ENCODE peak calls at places on chromosomes 11 and 22, in five cellular contexts. V, I, F, E and M are unnamed samples.

GRCh38 chr11:17468094-17468493 is 8.6 kb downstream of the ABCC8 start:
- DNase-seq in V (no peak), I (no peak), F (no peak), E (no peak), M (no peak)

GRCh38 chr11:19426022-19426718 is 185.4 kb upstream of the E2F8 start:
- DNase-seq in V (no peak), I (no peak), F (no peak), E (no peak), M (no peak)

GRCh38 chr11:71200172-71200716 is 52.1 kb downstream of the SHANK2 start:
- DNase-seq in V (no peak), I (no peak), F (no peak), E (no peak), M (no peak)

GRCh38 chr11:77080643-77081210 is 14.0 kb downstream of the CAPN5 start:
- DNase-seq in V (no peak), I (no peak), F (peak), E (no peak), M (no peak)

GRCh38 chr22:28984482-28985158 is 77.0 kb downstream of the C22orf31 start:
- DNase-seq in V (no peak), I (no peak), F (no peak), E (no peak), M (no peak)

GRCh38 chr11:69351460-69351859 is 57.5 kb downstream of the MYEOV start:
- DNase-seq in V (no peak), I (no peak), F (no peak), E (no peak), M (no peak)

GRCh38 chr11:32400196-32400595 is 35.1 kb downstream of the WT1 start:
- DNase-seq in V (peak), I (no peak), F (no peak), E (no peak), M (no peak)

GRCh38 chr11:43833657-43834073 is 47.0 kb upstream of the ALKBH3 start:
- DNase-seq in V (no peak), I (peak), F (no peak), E (no peak), M (no peak)

GRCh38 chr11:57480409-57481137 is 20.2 kb downstream of the RTN4RL2 start:
- DNase-seq in V (peak), I (peak), F (peak), E (peak), M (peak)

GRCh38 chr22:29478326-29479276 is 1.4 kb upstream of the NEFH start:
- DNase-seq in V (peak), I (peak), F (no peak), E (no peak), M (no peak)

GRCh38 chr11:7671807-7672206 is 1.5 kb downstream of the CYB5R2 start:
- DNase-seq in V (no peak), I (no peak), F (no peak), E (no peak), M (no peak)

GRCh38 chr11:7673724-7674434 is 579 bp upstream of the CYB5R2 start:
- DNase-seq in V (peak), I (peak), F (peak), E (peak), M (no peak)

GRCh38 chr11:7672960-7673723 is at the start of gene CYB5R2:
- DNase-seq in V (peak), I (peak), F (peak), E (peak), M (peak)

GRCh38 chr11:7671347-7671746 is 2.0 kb downstream of the CYB5R2 start:
- DNase-seq in V (no peak), I (peak), F (no peak), E (no peak), M (no peak)

GRCh38 chr11:7672276-7672959 is 882 bp downstream of the CYB5R2 start:
- DNase-seq in V (no peak), I (no peak), F (no peak), E (no peak), M (no peak)
- H3K27ac ChIP-seq in V (no peak), I (no peak), F (no peak), E (no peak), M (peak)

DNA sequence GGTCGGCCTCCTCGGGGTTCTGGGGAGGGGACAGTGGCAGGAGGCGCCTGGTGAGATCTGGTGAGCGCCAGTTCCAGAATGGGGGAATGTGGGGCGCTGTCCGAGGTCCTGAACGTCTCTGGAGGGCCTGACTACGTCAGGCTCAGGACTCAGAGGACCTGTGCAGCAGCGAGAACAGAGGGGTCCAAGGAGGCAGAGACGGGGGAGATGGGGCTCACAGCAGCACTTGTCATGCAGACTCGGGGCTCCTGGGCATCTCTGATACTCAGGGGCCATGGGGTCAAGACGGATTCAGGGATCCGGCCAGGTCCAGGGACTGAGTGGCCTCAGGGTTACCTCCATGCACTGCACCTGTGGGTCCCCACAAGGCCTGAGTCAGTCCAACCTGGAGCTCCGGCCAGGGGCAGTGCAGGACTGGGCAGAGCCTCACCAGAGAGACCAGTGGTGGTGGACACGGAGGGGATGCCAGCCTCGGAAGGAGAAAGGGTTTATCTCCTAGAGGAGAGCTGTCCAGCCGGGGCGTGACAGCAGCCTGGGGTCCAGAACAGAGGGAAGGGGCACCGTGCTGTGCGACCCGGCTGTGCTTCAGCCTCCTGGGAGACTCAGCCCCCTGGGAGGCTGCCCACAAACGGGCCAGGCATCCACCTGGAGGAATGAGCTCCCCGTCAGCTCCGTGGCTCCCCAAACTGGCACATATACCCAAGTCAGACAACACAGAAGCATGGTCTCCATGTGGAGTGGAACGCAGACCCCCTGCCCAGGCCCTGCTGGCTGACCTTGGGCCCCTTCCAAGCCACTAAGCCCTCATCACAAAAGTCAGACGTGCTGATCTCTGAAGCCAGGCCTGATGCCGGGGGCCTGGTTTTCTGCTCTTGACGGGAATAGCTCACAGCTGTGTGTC is 92.0 kb downstream of the BRD1 start:
- DNase-seq in V (no peak), I (no peak), F (no peak), E (no peak), M (no peak)
- H3K27ac ChIP-seq in V (no peak), I (no peak), F (no peak), E (no peak), M (no peak)

DNA sequence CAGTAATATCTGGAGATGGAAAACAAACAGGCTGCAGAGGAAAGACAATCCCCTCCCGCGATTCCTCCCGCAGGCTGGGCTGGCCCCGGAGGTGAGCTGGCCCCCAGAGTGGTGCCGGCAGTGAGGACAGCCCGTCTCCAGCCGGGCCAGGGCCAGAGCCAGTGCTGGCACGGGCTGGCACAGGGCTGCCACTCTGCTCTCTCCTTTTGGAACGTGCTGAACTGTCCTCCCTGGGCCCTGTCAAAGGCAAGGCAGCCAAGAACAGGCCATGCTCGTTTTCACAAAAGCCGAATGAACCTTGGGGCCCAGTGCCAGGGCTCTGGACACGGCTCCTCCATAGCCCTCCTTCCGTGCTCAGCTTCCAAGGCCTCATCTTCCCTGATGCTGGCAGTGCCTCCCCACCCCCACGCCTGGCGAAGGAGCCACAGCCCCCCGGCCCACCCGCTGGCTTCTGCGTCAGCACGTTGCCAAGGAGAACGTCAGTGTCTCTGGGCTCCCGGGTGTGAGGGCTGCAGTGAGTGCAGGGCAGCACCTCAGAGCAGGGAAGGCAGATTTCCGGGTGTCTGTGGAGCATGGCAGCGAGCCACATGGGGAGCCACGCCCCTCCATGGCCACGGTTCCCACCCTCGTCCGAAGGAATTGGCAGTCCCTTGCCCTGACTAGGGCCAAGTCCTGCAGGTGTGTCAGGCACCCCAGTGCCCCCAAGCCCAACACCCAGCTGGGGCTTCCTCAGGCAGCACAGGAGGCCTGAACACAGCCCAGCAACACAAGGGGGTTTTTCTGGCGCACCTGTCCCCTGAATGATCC is 28.6 kb downstream of the GNAZ start:
- DNase-seq in V (no peak), I (peak), F (peak), E (peak), M (peak)
- H3K27ac ChIP-seq in V (no peak), I (peak), F (peak), E (peak), M (peak)

GRCh38 chr11:37506516-37506915 is 908.5 kb upstream of the RAG2 start:
- DNase-seq in V (no peak), I (no peak), F (no peak), E (no peak), M (no peak)
- H3K27ac ChIP-seq in V (no peak), I (no peak), F (no peak), E (no peak), M (no peak)

GRCh38 chr22:19178659-19179471 is at the start of gene SLC25A1:
- DNase-seq in V (peak), I (peak), F (peak), E (peak), M (peak)

GRCh38 chr22:19176732-19177131 is 1.8 kb downstream of the SLC25A1 start:
- DNase-seq in V (no peak), I (no peak), F (no peak), E (no peak), M (no peak)

GRCh38 chr22:19178065-19178658 is 374 bp downstream of the SLC25A1 start:
- DNase-seq in V (peak), I (peak), F (peak), E (no peak), M (no peak)

GRCh38 chr22:19176175-19176630 is 2.3 kb downstream of the SLC25A1 start:
- DNase-seq in V (peak), I (no peak), F (no peak), E (no peak), M (no peak)

DNA sequence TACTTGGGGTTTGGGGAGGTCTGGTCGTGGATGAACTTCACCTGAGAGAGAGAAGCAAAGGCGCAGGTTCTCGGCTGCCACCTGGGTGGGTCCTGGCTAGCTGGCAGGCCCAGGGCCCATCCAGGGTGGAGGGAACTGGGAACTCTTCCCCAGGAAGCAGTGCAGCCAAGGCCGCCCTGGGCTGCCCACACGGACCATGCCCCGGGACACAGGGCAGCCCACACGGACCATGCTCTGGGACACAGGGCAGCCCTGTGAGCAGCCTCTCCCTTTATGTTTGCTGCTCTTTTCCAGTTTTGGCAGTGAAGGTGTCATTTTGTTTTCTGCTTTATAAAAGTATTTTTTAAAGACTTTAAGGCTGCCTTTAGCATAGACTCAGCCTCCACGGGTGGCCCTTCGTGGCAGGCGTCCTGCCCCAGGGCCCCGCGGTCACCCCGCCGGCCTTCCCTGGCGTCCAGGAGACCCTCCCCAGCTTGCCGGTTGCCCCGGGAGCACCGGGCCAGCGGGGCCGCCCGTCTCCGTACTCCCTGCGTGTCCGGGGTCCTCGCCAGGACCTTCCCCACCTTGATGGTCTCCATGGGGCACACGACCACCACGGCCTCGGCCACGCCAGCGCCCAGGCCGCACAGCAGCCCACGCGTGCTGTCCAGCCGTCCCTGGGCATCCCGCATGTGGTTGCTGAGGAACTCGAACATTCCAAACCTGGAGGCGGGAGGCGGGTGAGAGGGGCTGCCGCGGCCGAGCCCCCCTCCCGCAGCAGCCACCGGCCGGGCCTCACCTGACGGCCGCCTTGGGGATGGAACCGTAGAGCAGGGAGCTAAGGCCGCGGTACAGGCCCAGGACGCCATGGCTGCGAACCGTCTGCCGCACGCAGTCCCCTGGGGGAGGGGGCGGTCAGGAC is 1.1 kb downstream of the SLC25A1 start:
- DNase-seq in V (peak), I (no peak), F (no peak), E (no peak), M (no peak)
- H3K27ac ChIP-seq in V (peak), I (peak), F (no peak), E (peak), M (peak)

GRCh38 chr11:126416542-126417090 is 61.1 kb downstream of the ST3GAL4 start:
- DNase-seq in V (peak), I (peak), F (peak), E (peak), M (peak)
- H3K27ac ChIP-seq in V (no peak), I (peak), F (peak), E (peak), M (peak)